ENCODE peak calls at places on chromosomes 4 and X, in four cellular contexts. I is AG04449, V is fibroblast of villous mesenchyme, C is fibroblast of the aortic adventitia. H is an unnamed sample.

GRCh38 chr4:16226816-16227461 is 668 bp upstream of the TAPT1 start:
- DNase-seq in I (no peak), V (peak), C (no peak), H (peak)

GRCh38 chrX:114635986-114636385 is 52.1 kb downstream of the HTR2C start:
- DNase-seq in C (no peak), V (no peak), I (no peak), H (no peak)

GRCh38 chrX:120145295-120145925 is 13.0 kb upstream of the RHOXF2 start:
- DNase-seq in I (no peak), V (no peak), C (no peak), H (no peak)

GRCh38 chr4:139628184-139629012 is 37.2 kb upstream of the MGST2 start:
- DNase-seq in I (no peak), V (no peak), C (no peak), H (no peak)

GRCh38 chrX:18617351-18617750 is 54.6 kb downstream of the RS1 start:
- DNase-seq in C (peak), V (peak), I (peak), H (peak)

GRCh38 chrX:69133561-69134542 is 31.4 kb downstream of the PJA1 start:
- DNase-seq in V (peak), C (peak), I (no peak), H (peak)

GRCh38 chr4:15428611-15429010 is 778 bp downstream of the C1QTNF7 start:
- DNase-seq in C (no peak), I (no peak), V (no peak), H (no peak)

GRCh38 chr4:87038837-87039715 is 104.3 kb downstream of the AFF1 start:
- DNase-seq in C (peak), I (no peak), V (peak), H (peak)

GRCh38 chr4:147837435-147837834 is 105.5 kb downstream of the ARHGAP10 start:
- DNase-seq in I (no peak), V (no peak), C (no peak), H (no peak)

GRCh38 chrX:47796433-47796906 is 40.2 kb upstream of the ZNF81 start:
- DNase-seq in V (peak), C (peak), I (no peak), H (peak)

GRCh38 chr4:2260336-2261109 is 1.4 kb downstream of the MXD4 start:
- DNase-seq in V (no peak), C (no peak), I (no peak), H (no peak)

GRCh38 chr4:2257361-2258001 is 4.4 kb downstream of the MXD4 start:
- DNase-seq in C (no peak), V (no peak), I (no peak), H (no peak)

GRCh38 chr4:2258091-2259035 is 3.5 kb downstream of the MXD4 start:
- DNase-seq in C (no peak), I (no peak), V (no peak), H (no peak)

GRCh38 chr4:2259541-2260267 is 2.2 kb downstream of the MXD4 start:
- DNase-seq in V (no peak), I (no peak), C (no peak), H (no peak)

GRCh38 chr4:2259036-2259540 is 2.8 kb downstream of the MXD4 start:
- DNase-seq in I (no peak), V (no peak), C (no peak), H (no peak)
- TF ChIP-seq CTCF in I (no peak), V (no peak), C (no peak), H (no peak)

DNA sequence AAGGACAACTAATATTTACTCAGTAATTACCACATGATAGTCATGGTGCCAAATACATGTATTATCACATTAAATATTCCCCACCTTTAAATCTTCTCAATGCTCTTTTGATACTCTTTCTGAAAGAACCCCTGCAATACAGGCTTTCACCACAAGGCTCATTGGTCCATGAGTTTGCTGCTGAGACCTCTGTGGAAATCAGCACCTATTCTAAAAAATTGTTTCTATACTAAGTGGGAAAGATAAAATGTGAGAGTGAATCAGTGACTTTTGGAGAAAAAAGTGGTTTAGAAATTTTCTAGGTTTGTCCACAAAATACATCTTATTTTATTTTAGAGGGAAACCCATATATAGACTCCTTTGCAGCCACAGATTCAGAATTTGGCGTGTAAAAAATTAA is 257.3 kb downstream of the ZIC3 start:
- DNase-seq in C (no peak), I (no peak), V (no peak), H (no peak)
- TF ChIP-seq CTCF in C (peak), I (no peak), V (no peak), H (peak)

DNA sequence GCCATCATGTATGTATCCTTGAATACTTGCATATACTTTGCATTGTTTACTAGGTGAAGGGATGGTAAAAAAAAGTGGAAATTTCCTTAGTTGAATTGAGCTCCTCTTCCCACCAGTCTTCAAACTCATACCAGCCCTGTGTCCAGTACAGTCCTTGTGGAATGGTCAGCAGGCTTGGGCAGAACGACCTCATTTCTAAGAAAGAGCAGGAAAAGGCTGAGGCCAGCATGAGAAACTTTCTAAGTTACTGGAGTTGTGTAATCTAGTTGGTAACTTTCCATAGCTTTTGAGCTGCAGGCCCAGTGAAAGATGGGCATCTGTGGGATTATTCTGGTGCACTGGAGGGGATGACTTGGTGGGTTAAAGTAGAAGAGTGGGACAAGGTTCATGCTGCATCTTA is 87.6 kb downstream of the DCUN1D4 start:
- DNase-seq in I (no peak), C (peak), V (peak), H (peak)
- TF ChIP-seq CTCF in I (no peak), C (no peak), V (no peak), H (no peak)

DNA sequence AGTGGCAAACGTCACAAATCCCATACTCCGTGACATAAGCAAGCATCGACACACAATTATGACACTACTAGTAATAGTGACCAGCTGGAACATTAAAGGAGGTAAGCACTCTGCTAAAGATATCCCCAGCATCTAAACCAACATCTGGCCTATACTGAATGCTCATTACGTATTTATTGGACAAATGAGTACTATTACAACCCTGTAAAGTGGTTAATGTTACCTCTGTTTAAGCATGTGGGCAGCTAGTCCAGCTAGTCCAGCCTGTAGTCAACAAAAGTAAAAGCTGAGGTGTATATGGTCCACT is 419 bp upstream of the RPGR start:
- DNase-seq in I (no peak), V (no peak), C (no peak), H (no peak)
- TF ChIP-seq CTCF in I (no peak), V (no peak), C (no peak), H (no peak)

DNA sequence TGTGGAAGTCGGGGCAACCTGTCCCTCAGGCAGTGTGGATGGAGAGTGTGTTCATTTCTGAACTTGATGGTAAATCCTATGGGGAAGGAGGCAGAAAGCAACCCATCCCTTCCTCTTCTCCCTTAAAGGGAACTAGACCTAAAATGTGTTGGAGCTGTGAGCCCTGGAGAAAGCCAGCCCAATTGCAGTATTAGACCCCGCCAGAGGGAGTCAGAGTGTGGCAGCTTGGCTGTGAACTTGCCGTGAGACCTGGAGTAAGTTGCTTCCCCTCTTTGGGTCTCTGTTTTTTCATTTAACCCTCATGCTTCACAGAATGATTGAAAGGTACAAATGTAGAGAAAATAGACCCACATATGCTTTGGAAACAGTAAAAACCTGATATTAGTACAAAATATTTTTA is 108.7 kb upstream of the PAK3 start:
- DNase-seq in V (no peak), C (no peak), I (no peak), H (peak)
- TF ChIP-seq CTCF in V (peak), C (no peak), I (peak), H (no peak)